ENCODE peak calls at places on chromosomes 7 and 10, in seven cellular contexts. H, O, A, J, S, B and V are unnamed samples.

GRCh38 chr10:127293640-127294039 is 97.2 kb upstream of the INSYN2A start:
- DNase-seq in H (no peak), O (no peak), A (no peak), J (no peak), S (peak), B (no peak), V (no peak)

GRCh38 chr7:4681218-4681851 is 760 bp upstream of the FOXK1 start:
- DNase-seq in H (peak), O (no peak), A (no peak), J (no peak), S (no peak), B (no peak), V (no peak)

GRCh38 chr10:70404906-70405824 is 1.2 kb downstream of the EIF4EBP2 start:
- DNase-seq in H (peak), O (peak), A (peak), J (peak), S (peak), B (peak), V (peak)

GRCh38 chr7:35255417-35255798 is 1.5 kb upstream of the TBX20 start:
- DNase-seq in H (no peak), O (no peak), A (no peak), J (no peak), S (no peak), B (no peak), V (no peak)

GRCh38 chr7:79506481-79506880 is 53.0 kb upstream of the MAGI2 start:
- DNase-seq in H (no peak), O (peak), A (no peak), J (peak), S (no peak), B (no peak), V (no peak)

GRCh38 chr7:132750056-132750455 is 173.8 kb upstream of the PLXNA4 start:
- DNase-seq in H (no peak), O (no peak), A (no peak), J (no peak), S (no peak), B (no peak), V (no peak)

GRCh38 chr7:39465055-39465929 is 100.9 kb upstream of the YAE1 start:
- DNase-seq in H (peak), O (peak), A (peak), J (peak), S (peak), B (no peak), V (peak)

GRCh38 chr7:151381333-151382078 is 28.3 kb downstream of the WDR86 start:
- DNase-seq in H (peak), O (no peak), A (no peak), J (no peak), S (peak), B (no peak), V (peak)

GRCh38 chr10:784759-785538 is 95.5 kb upstream of the DIP2C start:
- DNase-seq in H (peak), O (peak), A (peak), J (peak), S (peak), B (peak), V (peak)

GRCh38 chr10:82277591-82277990 is 402.6 kb downstream of the NRG3 start:
- DNase-seq in H (no peak), O (no peak), A (no peak), J (no peak), S (no peak), B (no peak), V (no peak)

GRCh38 chr10:11440250-11441150 is 170.9 kb downstream of the USP6NL start:
- DNase-seq in H (no peak), O (no peak), A (no peak), J (no peak), S (no peak), B (no peak), V (no peak)

GRCh38 chr7:5396999-5397656 is 26.5 kb downstream of the TNRC18 start:
- DNase-seq in H (peak), O (peak), A (peak), J (peak), S (peak), B (peak), V (peak)

GRCh38 chr7:155694846-155695245 is 50.4 kb downstream of the RBM33 start:
- DNase-seq in H (no peak), O (peak), A (no peak), J (no peak), S (no peak), B (no peak), V (no peak)

GRCh38 chr7:120989571-120990220 is 1.2 kb downstream of the CPED1 start:
- DNase-seq in H (peak), O (peak), A (peak), J (no peak), S (no peak), B (peak), V (peak)

GRCh38 chr7:99219985-99220384 is 12.1 kb upstream of the KPNA7 start:
- DNase-seq in H (no peak), O (no peak), A (no peak), J (no peak), S (no peak), B (no peak), V (no peak)

GRCh38 chr10:5965266-5965665 is 12.1 kb downstream of the IL15RA start:
- DNase-seq in H (peak), O (no peak), A (no peak), J (no peak), S (peak), B (no peak), V (peak)

GRCh38 chr7:147937428-147937827 is 653.1 kb upstream of the C7orf33 start:
- DNase-seq in H (no peak), O (no peak), A (no peak), J (no peak), S (no peak), B (no peak), V (no peak)

GRCh38 chr10:85648279-85648754 is 718.3 kb downstream of the GRID1 start:
- DNase-seq in H (no peak), O (no peak), A (no peak), J (no peak), S (no peak), B (peak), V (no peak)

GRCh38 chr7:513521-514166 is 6.0 kb downstream of the PDGFA start:
- DNase-seq in H (no peak), O (peak), A (no peak), J (no peak), S (no peak), B (no peak), V (no peak)

GRCh38 chr10:49139000-49139865 is 5.4 kb upstream of the FAM170B start:
- DNase-seq in H (peak), O (peak), A (no peak), J (no peak), S (no peak), B (no peak), V (no peak)

GRCh38 chr7:24885305-24885704 is 94.7 kb downstream of the OSBPL3 start:
- DNase-seq in H (no peak), O (no peak), A (no peak), J (no peak), S (no peak), B (peak), V (no peak)

GRCh38 chr10:60704480-60704879 is 73.8 kb upstream of the CDK1 start:
- DNase-seq in H (no peak), O (no peak), A (no peak), J (peak), S (no peak), B (no peak), V (no peak)

GRCh38 chr10:74831518-74832120 is 5.2 kb downstream of the KAT6B start:
- DNase-seq in H (no peak), O (no peak), A (no peak), J (no peak), S (no peak), B (no peak), V (no peak)

GRCh38 chr7:137342340-137342739 is 1.2 kb downstream of the PTN start:
- DNase-seq in H (no peak), O (peak), A (no peak), J (no peak), S (no peak), B (no peak), V (no peak)

GRCh38 chr7:84923348-84923747 is 263.5 kb downstream of the SEMA3D start:
- DNase-seq in H (no peak), O (no peak), A (no peak), J (no peak), S (no peak), B (no peak), V (no peak)

GRCh38 chr7:46493196-46493595 is 572.1 kb upstream of the IGFBP3 start:
- DNase-seq in H (no peak), O (no peak), A (no peak), J (no peak), S (no peak), B (no peak), V (no peak)

GRCh38 chr7:132138817-132139216 is 437.5 kb downstream of the PLXNA4 start:
- DNase-seq in H (no peak), O (no peak), A (no peak), J (peak), S (no peak), B (peak), V (no peak)

GRCh38 chr10:118850418-118851061 is 95.8 kb upstream of the CACUL1 start:
- DNase-seq in H (peak), O (peak), A (peak), J (peak), S (peak), B (peak), V (peak)

GRCh38 chr7:120168066-120168465 is 104.9 kb upstream of the KCND2 start:
- DNase-seq in H (no peak), O (peak), A (no peak), J (no peak), S (no peak), B (no peak), V (no peak)

GRCh38 chr7:81704595-81704994 is 65.3 kb downstream of the HGF start:
- DNase-seq in H (no peak), O (no peak), A (no peak), J (no peak), S (no peak), B (no peak), V (no peak)

GRCh38 chr10:24360286-24361127 is 151.6 kb downstream of the KIAA1217 start:
- DNase-seq in H (peak), O (peak), A (peak), J (peak), S (peak), B (peak), V (peak)

GRCh38 chr10:580796-581195 is 108.7 kb downstream of the DIP2C start:
- DNase-seq in H (no peak), O (peak), A (peak), J (no peak), S (no peak), B (no peak), V (no peak)

DNA sequence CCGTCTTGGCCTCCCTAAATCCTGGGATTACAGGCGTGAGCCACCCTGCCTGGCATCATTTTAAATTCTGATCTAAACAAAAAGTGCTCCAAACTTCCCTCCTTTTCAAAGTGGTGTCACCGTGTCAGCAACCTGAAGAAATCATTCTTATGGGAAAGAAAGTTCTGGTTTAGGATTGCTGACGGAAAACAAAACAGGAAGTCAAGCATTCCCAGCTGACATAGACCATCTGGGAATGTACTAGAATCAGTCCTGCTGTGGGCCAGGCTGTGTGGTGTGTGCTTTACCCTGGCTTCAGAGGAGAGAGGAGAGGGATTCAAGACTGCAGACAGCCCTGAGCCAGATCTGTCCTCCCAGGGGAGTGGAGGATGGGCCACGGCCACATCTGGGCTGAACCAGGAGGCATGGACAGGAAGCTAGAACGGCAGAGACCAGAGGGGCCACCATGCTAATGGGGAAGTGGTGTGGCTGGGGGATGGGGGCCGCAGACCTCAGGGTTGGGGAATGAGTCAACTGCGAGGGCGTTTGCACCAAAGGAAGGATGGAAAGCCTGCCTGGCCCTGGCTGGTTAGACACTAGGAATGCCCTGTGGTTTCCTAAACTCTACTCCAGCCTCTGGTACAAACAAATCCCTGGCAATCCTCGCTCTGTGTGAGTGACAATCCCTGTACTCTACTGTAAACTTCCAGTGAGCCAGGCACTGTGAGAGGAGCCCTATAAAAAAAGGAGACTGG is 16.7 kb upstream of the CLIP2 start:
- DNase-seq in H (peak), O (peak), A (peak), J (peak), S (peak), B (peak), V (peak)
- TF ChIP-seq POLR2A in H (no peak), O (peak), A (no peak), J (no peak), S (no peak), B (peak), V (no peak)

GRCh38 chr7:101172854-101173751 is 7.0 kb downstream of the NAT16 start:
- DNase-seq in H (peak), O (peak), A (peak), J (peak), S (peak), B (peak), V (no peak)

GRCh38 chr7:101172005-101172853 is 6.9 kb upstream of the VGF start:
- DNase-seq in H (no peak), O (no peak), A (no peak), J (no peak), S (no peak), B (no peak), V (no peak)

GRCh38 chr7:101170617-101171441 is 5.5 kb upstream of the VGF start:
- DNase-seq in H (no peak), O (no peak), A (no peak), J (no peak), S (no peak), B (no peak), V (no peak)

GRCh38 chr7:101169838-101170531 is 4.6 kb upstream of the VGF start:
- DNase-seq in H (peak), O (peak), A (peak), J (peak), S (peak), B (no peak), V (peak)

DNA sequence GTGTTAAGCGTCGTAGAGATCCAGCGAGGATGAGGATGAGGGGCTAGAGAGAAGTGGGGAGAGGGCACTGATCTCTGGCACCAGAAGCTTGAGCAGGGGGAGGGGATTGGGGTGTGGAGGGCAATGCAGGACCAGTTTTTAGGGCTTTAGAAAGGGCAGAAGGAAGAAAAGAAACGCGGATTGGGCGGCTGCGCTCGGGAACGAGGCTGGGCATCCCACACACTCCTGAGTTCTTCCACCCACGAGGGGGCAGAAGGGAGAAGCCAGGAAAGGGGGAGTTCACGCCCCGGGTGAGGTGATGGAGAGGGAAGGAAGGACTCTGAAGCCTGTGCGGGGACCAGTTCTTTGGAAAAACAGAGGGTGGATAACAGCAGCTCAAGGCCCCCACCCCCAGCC is 6.1 kb upstream of the VGF start:
- DNase-seq in H (no peak), O (no peak), A (no peak), J (no peak), S (no peak), B (no peak), V (no peak)
- TF ChIP-seq CTCF in H (no peak), O (peak), A (no peak), J (no peak), S (no peak), B (no peak), V (no peak)

DNA sequence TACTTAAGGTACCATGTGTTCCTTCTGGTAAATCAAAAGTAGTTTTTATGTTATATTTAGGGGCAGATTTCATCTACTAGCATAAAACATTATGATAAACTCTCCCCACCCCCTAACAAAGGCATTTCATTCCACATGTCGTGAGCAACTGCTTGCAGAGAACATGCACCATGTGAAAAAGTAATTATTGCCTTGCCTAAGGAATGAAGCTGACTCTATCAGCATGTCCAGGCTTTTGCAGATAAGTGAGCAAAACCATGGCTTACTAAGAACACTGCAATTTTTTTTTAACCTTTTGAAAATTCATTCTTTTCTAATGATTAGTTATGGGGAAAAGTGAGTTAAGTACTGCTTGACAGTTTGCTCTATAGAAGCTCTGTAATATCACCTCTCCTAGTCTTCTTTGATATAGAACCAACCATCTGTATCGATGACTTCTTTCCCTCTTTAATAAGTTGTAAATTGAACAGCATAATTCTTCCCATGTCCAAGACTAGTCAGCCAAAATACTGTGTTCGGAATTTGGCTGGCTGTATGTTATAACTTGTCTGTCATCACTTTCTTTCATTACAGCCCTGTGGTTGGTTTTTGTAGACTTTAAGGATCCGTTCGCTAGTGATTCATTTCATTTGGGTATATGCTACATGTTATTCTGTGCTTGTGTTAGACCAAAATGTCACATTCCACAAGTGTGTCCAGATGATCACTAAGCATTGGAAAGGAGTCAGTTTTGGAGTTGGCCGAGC is 155.3 kb upstream of the ITGB1 start:
- DNase-seq in H (no peak), O (peak), A (no peak), J (no peak), S (no peak), B (no peak), V (no peak)
- H3K4me3 ChIP-seq in H (no peak), O (no peak), A (no peak), J (no peak), S (no peak), B (no peak), V (no peak)

DNA sequence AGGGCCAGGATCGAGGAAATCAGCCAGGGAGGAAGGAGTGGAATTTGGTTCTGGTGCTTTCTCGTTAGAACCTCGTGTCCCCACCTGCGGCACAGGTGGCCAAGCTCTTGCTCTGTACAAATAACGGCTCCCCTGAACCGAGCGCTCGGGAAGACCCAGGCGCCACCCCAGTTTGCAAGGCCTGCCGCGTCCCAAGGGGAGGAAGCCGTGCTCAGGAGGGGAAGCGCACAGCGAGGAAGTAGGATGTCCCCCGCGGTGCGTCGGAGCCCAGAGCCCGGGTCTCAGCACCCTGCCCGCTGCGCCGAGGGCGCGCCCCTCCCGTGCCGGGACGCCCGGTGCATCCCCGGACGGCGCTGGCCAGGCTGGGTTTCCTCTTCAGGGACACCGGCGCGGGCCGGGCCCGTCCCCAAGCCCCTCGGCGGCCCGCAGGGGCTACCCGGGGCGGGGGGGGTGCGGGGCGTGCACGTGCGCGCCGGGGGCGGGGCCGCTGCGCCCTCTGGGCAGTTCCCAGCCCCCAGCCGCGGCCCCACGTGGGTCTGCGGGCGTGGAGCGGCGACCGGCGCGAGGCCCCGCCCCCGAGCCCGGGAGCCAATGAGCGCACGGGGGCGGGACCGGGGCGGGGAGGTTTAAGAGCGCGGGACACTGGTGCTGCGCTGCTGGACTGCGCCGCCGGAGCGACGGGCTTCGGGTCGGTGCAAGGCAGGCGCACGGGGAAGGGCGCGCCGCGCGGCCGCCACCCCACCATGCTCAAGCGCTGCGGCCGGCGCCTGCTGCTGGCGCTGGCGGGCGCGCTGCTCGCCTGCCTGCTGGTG is at the start of gene LFNG:
- DNase-seq in H (peak), O (peak), A (peak), J (peak), S (peak), B (peak), V (peak)
- TF ChIP-seq POLR2A in H (peak), O (peak), A (peak), J (peak), S (peak), B (peak), V (no peak)

GRCh38 chr10:78906734-78907385 is 161.9 kb upstream of the ZMIZ1 start:
- DNase-seq in H (no peak), O (no peak), A (no peak), J (no peak), S (peak), B (no peak), V (no peak)
- TF ChIP-seq CTCF in H (no peak), O (no peak), A (no peak), J (no peak), S (no peak), B (no peak), V (no peak)

GRCh38 chr7:30149640-30150272 is 15.0 kb downstream of the MTURN start:
- DNase-seq in H (no peak), O (no peak), A (no peak), J (no peak), S (no peak), B (no peak), V (no peak)

GRCh38 chr7:30150711-30151110 is 15.9 kb downstream of the MTURN start:
- DNase-seq in H (no peak), O (no peak), A (no peak), J (no peak), S (no peak), B (no peak), V (no peak)

GRCh38 chr7:30147785-30148184 is 13.0 kb downstream of the MTURN start:
- DNase-seq in H (no peak), O (no peak), A (no peak), J (no peak), S (no peak), B (no peak), V (no peak)

GRCh38 chr7:30148426-30148825 is 13.6 kb downstream of the MTURN start:
- DNase-seq in H (no peak), O (no peak), A (no peak), J (no peak), S (no peak), B (no peak), V (no peak)

DNA sequence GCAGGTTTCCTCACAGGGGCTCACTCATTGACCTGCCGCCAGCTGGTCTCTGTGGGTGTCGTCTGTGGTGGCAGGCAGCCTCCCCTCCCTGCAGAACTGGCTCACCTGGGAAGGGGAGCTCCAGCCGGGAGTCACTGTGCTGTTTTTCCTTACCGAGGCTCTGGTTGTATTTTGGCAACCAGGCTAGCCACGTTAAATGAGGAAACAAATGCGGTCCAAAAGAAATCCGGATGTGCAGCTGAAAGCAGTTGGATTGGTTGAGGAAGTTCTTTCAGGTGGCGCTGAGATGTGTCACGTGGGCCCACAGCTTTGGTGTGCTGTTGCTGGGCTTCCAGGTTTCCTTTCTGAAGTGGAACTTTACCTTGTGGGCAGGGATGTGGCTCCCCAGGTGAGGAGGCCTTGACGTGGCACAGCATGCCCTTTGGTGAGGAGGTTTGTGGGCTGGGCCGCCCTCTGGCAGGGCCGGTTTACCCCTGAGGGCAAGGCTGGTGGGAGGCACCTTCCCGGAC is 14.2 kb downstream of the MTURN start:
- DNase-seq in H (no peak), O (no peak), A (no peak), J (no peak), S (peak), B (no peak), V (peak)
- H3K4me3 ChIP-seq in H (no peak), O (no peak), A (no peak), J (no peak), S (no peak), B (no peak), V (no peak)